ENCODE peak calls at places on chromosomes 16 and 17, in four cellular contexts. C is fibroblast of the aortic adventitia; X is ACHN; M is stimulated activated CD4-positive, alpha-beta T cell treated with anti-CD3 and anti-CD28 coated beads, Interleukin-2, amount 100 ng/mL, for 48 hours. N is an unnamed sample.

GRCh38 chr17:45336390-45337182 is 19.8 kb upstream of the MAP3K14 start:
- DNase-seq in C (no peak), X (no peak), M (no peak), N (no peak)

GRCh38 chr16:636206-637080 is at the start of gene METTL26:
- DNase-seq in C (peak), X (peak), M (peak), N (peak)

GRCh38 chr16:13453938-13454553 is 465.9 kb upstream of the ERCC4 start:
- DNase-seq in C (no peak), X (peak), M (peak), N (peak)

GRCh38 chr17:7167832-7168231 is 11.3 kb downstream of the ASGR1 start:
- DNase-seq in C (peak), X (no peak), M (no peak), N (no peak)

GRCh38 chr17:17491546-17491988 is 4.6 kb downstream of the RASD1 start:
- DNase-seq in C (no peak), X (no peak), M (no peak), N (no peak)

GRCh38 chr17:38599398-38599856 is 6.3 kb downstream of the SRCIN1 start:
- DNase-seq in C (no peak), X (no peak), M (no peak), N (no peak)

GRCh38 chr16:69199382-69199781 is 12.4 kb downstream of the SNTB2 start:
- DNase-seq in C (peak), X (no peak), M (no peak), N (no peak)

GRCh38 chr17:81859906-81860755 is at the start of gene P4HB:
- DNase-seq in C (no peak), X (peak), M (peak), N (no peak)

GRCh38 chr17:57025876-57026275 is 47.9 kb downstream of the SCPEP1 start:
- DNase-seq in C (no peak), X (no peak), M (no peak), N (no peak)

GRCh38 chr16:78704421-78704820 is 605.0 kb downstream of the WWOX start:
- DNase-seq in C (no peak), X (no peak), M (no peak), N (no peak)

GRCh38 chr17:59387351-59388069 is 56.1 kb downstream of the YPEL2 start:
- DNase-seq in C (peak), X (no peak), M (no peak), N (no peak)

GRCh38 chr17:6927290-6927844 is 68.5 kb upstream of the ALOX12 start:
- DNase-seq in C (peak), X (no peak), M (no peak), N (no peak)

GRCh38 chr17:70499067-70499786 is 329.9 kb downstream of the KCNJ2 start:
- DNase-seq in C (no peak), X (no peak), M (no peak), N (no peak)

GRCh38 chr17:17032131-17032692 is 10.0 kb upstream of the MPRIP start:
- DNase-seq in C (peak), X (no peak), M (no peak), N (no peak)

GRCh38 chr17:43818966-43819365 is 14.0 kb downstream of the MPP3 start:
- DNase-seq in C (no peak), X (no peak), M (no peak), N (no peak)

GRCh38 chr17:55273579-55274370 is 9.0 kb downstream of the HLF start:
- DNase-seq in C (peak), X (no peak), M (no peak), N (no peak)

GRCh38 chr16:9279661-9280060 is 188.2 kb downstream of the HAPSTR1 start:
- DNase-seq in C (no peak), X (no peak), M (no peak), N (no peak)

GRCh38 chr16:17561056-17561455 is 90.3 kb upstream of the XYLT1 start:
- DNase-seq in C (no peak), X (no peak), M (no peak), N (no peak)

GRCh38 chr16:54936979-54937672 is 6.5 kb downstream of the IRX5 start:
- DNase-seq in C (peak), X (no peak), M (no peak), N (no peak)

GRCh38 chr16:78720416-78720815 is 621.0 kb downstream of the WWOX start:
- DNase-seq in C (no peak), X (no peak), M (no peak), N (no peak)

GRCh38 chr17:16258916-16259315 is 41.9 kb downstream of the PIGL start:
- DNase-seq in C (no peak), X (no peak), M (no peak), N (no peak)

GRCh38 chr16:8137581-8137980 is 452.7 kb downstream of the TMEM114 start:
- DNase-seq in C (no peak), X (no peak), M (no peak), N (no peak)

GRCh38 chr17:73819440-73820395 is 175.5 kb upstream of the SDK2 start:
- DNase-seq in C (no peak), X (no peak), M (no peak), N (no peak)